ENCODE peak calls at places on chromosomes 5 and 9, in seven cellular contexts. X, N, O, A, K, H and M are unnamed samples.

GRCh38 chr9:34694811-34695210 is 3.7 kb upstream of the CCL19 start:
- DNase-seq in N (no peak), H (no peak), A (no peak), X (no peak), K (no peak), O (no peak), M (no peak)

GRCh38 chr5:140109050-140109817 is 4.7 kb upstream of the PURA start:
- DNase-seq in H (no peak), A (no peak), O (peak), K (no peak), X (no peak), N (no peak), M (peak)

GRCh38 chr5:119411935-119412623 is 40.2 kb upstream of the HSD17B4 start:
- DNase-seq in N (peak), H (peak), X (peak), K (no peak), O (peak), A (no peak), M (peak)

GRCh38 chr9:128275198-128276007 is at the start of gene GOLGA2:
- DNase-seq in H (peak), A (no peak), N (peak), K (peak), O (peak), X (peak), M (peak)

GRCh38 chr5:87770601-87771121 is 357.9 kb upstream of the CCNH start:
- DNase-seq in K (no peak), A (no peak), H (no peak), N (no peak), O (no peak), X (no peak), M (no peak)

GRCh38 chr9:128153117-128153946 is 4.1 kb downstream of the LCN2 start:
- DNase-seq in K (peak), N (no peak), X (no peak), A (no peak), H (no peak), O (no peak), M (no peak)

GRCh38 chr5:17113174-17113941 is 104.1 kb upstream of the BASP1 start:
- DNase-seq in N (no peak), O (peak), X (no peak), A (no peak), H (no peak), K (no peak), M (peak)

GRCh38 chr9:22452415-22453010 is 5.9 kb downstream of the DMRTA1 start:
- DNase-seq in N (peak), K (peak), O (peak), X (peak), A (no peak), H (peak), M (no peak)

GRCh38 chr9:104912606-104913005 is 15.3 kb downstream of the ABCA1 start:
- DNase-seq in K (no peak), H (no peak), X (no peak), N (no peak), O (no peak), A (no peak), M (no peak)

GRCh38 chr5:56112526-56113121 is 117.9 kb upstream of the IL6ST start:
- DNase-seq in O (peak), K (no peak), X (peak), A (no peak), N (no peak), H (no peak), M (peak)
- H3K4me3 ChIP-seq in O (no peak), K (no peak), X (no peak), A (no peak), N (no peak), H (no peak), M (no peak)

GRCh38 chr9:79687131-79687447 is 115.3 kb downstream of the TLE4 start:
- DNase-seq in K (no peak), A (no peak), H (no peak), O (no peak), X (no peak), N (no peak), M (peak)

GRCh38 chr9:79685576-79685975 is 113.8 kb downstream of the TLE4 start:
- DNase-seq in A (no peak), H (no peak), N (no peak), O (peak), X (peak), K (no peak), M (no peak)

GRCh38 chr9:79689576-79689975 is 117.8 kb downstream of the TLE4 start:
- DNase-seq in H (no peak), A (no peak), K (no peak), X (no peak), N (no peak), O (no peak), M (no peak)

GRCh38 chr9:79686381-79687130 is 114.8 kb downstream of the TLE4 start:
- DNase-seq in H (no peak), N (no peak), X (peak), A (peak), O (peak), K (no peak), M (peak)

GRCh38 chr9:79688363-79688762 is 116.6 kb downstream of the TLE4 start:
- DNase-seq in N (no peak), H (no peak), A (no peak), O (no peak), X (no peak), K (no peak), M (no peak)
- H3K4me3 ChIP-seq in N (no peak), H (no peak), A (no peak), O (no peak), X (no peak), K (no peak), M (no peak)

GRCh38 chr9:107700902-107701301 is 211.3 kb upstream of the KLF4 start:
- DNase-seq in O (no peak), H (no peak), A (no peak), N (no peak), K (no peak), X (no peak), M (no peak)
- H3K4me3 ChIP-seq in O (no peak), H (peak), A (no peak), N (no peak), K (peak), X (no peak), M (peak)

GRCh38 chr5:91272858-91273257 is 110.3 kb downstream of the ARRDC3 start:
- DNase-seq in O (no peak), H (no peak), N (no peak), X (no peak), A (no peak), K (no peak), M (no peak)
- H3K4me3 ChIP-seq in O (no peak), H (no peak), N (no peak), X (no peak), A (no peak), K (no peak), M (no peak)

DNA sequence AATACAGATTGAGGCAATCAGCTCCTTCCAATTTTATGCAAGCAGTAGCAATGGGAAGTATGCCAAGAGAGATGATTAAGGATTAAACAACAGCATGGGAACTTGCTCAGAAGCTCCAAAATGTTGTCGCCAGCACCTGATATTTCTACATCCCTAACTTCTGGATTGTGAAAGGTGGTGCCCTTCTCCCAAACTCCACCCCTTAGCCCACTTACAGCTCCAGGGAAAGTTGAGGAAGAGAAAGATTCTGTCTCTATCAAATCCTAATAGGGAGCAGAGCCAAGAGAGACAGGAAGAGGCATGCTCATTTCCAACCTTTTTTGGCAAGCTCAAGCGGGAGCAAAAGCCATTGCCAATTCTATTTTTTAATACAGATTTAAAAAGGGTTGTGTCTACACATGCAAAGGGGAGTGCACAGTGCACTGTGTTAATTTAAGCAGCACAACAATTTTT is 92.4 kb upstream of the NR3C1 start:
- DNase-seq in K (no peak), O (peak), A (no peak), H (no peak), N (peak), X (peak), M (peak)
- H3K4me3 ChIP-seq in K (no peak), O (no peak), A (no peak), H (peak), N (no peak), X (no peak), M (no peak)